ENCODE peak calls at places on chromosomes 12 and 14, in ten cellular contexts. N is fibroblast of lung; B is endothelial cell; X is natural killer cell; K is WTC11; M is retinal pigment epithelial cell; G is CD4-positive, alpha-beta T cell; C is cardiac fibroblast; F is GM23338; J is PC-3. L is an unnamed sample.

GRCh38 chr14:53341324-53341723 is 188.2 kb upstream of the DDHD1 start:
- DNase-seq in N (no peak), B (no peak), X (no peak), K (no peak), M (no peak), G (no peak), C (no peak), F (no peak), J (no peak), L (no peak)

GRCh38 chr14:64844272-64844671 is 35.4 kb downstream of the SPTB start:
- DNase-seq in N (no peak), B (no peak), X (no peak), K (no peak), M (no peak), G (no peak), C (no peak), F (no peak), J (no peak), L (no peak)

GRCh38 chr12:115771065-115771464 is 506.4 kb downstream of the MED13L start:
- DNase-seq in N (peak; percentile 20), B (peak; percentile 4), X (no peak), K (no peak), M (no peak), G (no peak), C (no peak), F (peak; percentile 35), J (peak; percentile 47), L (no peak)

GRCh38 chr12:64840949-64841717 is 16.7 kb downstream of the TBC1D30 start:
- DNase-seq in N (no peak), B (no peak), X (no peak), K (no peak), M (no peak), G (no peak), C (no peak), F (no peak), J (peak; percentile 19), L (no peak)

GRCh38 chr14:71497645-71498086 is 434.6 kb upstream of the RGS6 start:
- DNase-seq in N (peak; percentile 47), B (no peak), X (no peak), K (no peak), M (no peak), G (no peak), C (peak; percentile 76), F (no peak), J (peak; percentile 56), L (no peak)

GRCh38 chr12:61750604-61751003 is 509.6 kb upstream of the USP15 start:
- DNase-seq in N (no peak), B (no peak), X (no peak), K (no peak), M (peak; percentile 95), G (no peak), C (no peak), F (no peak), J (no peak), L (no peak)

GRCh38 chr12:128402481-128402880 is 135.5 kb downstream of the TMEM132C start:
- DNase-seq in N (no peak), B (no peak), X (no peak), K (no peak), M (no peak), G (no peak), C (no peak), F (no peak), J (no peak), L (no peak)

GRCh38 chr14:103892247-103892646 is 36.0 kb upstream of the TDRD9 start:
- DNase-seq in N (no peak), B (no peak), X (no peak), K (no peak), M (no peak), G (no peak), C (no peak), F (no peak), J (no peak), L (no peak)

GRCh38 chr14:102481791-102482238 is 27.8 kb downstream of the ANKRD9 start:
- DNase-seq in N (no peak), B (no peak), X (no peak), K (no peak), M (no peak), G (no peak), C (peak; percentile 68), F (no peak), J (peak; percentile 86), L (no peak)

GRCh38 chr14:77498984-77499527 is 440 bp upstream of the ISM2 start:
- DNase-seq in N (no peak), B (peak; percentile 21), X (no peak), K (peak; percentile 54), M (no peak), G (no peak), C (no peak), F (peak; percentile 62), J (no peak), L (no peak)

GRCh38 chr12:117012189-117012805 is 86.9 kb downstream of the TESC start:
- DNase-seq in N (peak; percentile 40), B (no peak), X (no peak), K (no peak), M (no peak), G (no peak), C (peak; percentile 64), F (no peak), J (no peak), L (no peak)

GRCh38 chr12:108390495-108391203 is 51.5 kb upstream of the CMKLR1 start:
- DNase-seq in N (no peak), B (no peak), X (no peak), K (no peak), M (no peak), G (no peak), C (no peak), F (peak; percentile 17), J (no peak), L (no peak)

GRCh38 chr12:5050542-5050941 is 6.9 kb downstream of the KCNA5 start:
- DNase-seq in N (no peak), B (no peak), X (no peak), K (no peak), M (no peak), G (no peak), C (no peak), F (no peak), J (no peak), L (no peak)

GRCh38 chr14:42224053-42224888 is 617.6 kb downstream of the LRFN5 start:
- DNase-seq in N (peak; percentile 86), B (peak; percentile 85), X (no peak), K (peak; percentile 85), M (peak; percentile 25), G (no peak), C (peak; percentile 77), F (peak; percentile 89), J (peak; percentile 90), L (peak; percentile 69)

GRCh38 chr12:45547822-45548221 is 181.7 kb upstream of the ARID2 start:
- DNase-seq in N (peak; percentile 24), B (no peak), X (no peak), K (no peak), M (no peak), G (no peak), C (peak; percentile 26), F (no peak), J (peak; percentile 13), L (no peak)
- TF ChIP-seq CTCF in N (peak; percentile 13), B (no peak), X (no peak), K (no peak), M (peak; percentile 11), G (no peak), C (peak; percentile 14), F (no peak), J (no peak), L (no peak)

DNA sequence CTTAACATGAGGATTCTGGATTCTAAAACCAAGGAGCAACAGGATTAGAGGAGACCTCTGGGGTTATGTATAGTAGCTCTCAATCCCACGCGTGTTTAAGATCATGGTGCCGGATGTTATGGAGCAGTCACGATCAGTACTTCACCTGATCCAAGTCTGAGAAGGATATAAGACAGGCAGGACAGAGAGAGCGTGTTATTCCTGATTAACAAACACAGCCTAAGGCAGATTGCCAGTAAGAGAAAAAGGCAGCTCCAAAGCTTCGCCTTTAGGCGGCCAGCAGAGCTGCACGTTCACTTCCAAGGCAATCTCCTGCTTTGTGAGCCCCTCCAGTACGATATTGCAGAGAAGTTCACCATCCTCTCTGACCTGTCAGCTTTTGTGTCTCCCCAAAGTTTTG is 5.5 kb downstream of the SETD3 start:
- DNase-seq in N (peak; percentile 32), B (no peak), X (no peak), K (no peak), M (no peak), G (no peak), C (peak; percentile 14), F (peak; percentile 28), J (no peak), L (no peak)
- TF ChIP-seq CTCF in N (peak; percentile 4), B (no peak), X (no peak), K (no peak), M (peak; percentile 29), G (no peak), C (peak; percentile 9), F (no peak), J (no peak), L (no peak)

DNA sequence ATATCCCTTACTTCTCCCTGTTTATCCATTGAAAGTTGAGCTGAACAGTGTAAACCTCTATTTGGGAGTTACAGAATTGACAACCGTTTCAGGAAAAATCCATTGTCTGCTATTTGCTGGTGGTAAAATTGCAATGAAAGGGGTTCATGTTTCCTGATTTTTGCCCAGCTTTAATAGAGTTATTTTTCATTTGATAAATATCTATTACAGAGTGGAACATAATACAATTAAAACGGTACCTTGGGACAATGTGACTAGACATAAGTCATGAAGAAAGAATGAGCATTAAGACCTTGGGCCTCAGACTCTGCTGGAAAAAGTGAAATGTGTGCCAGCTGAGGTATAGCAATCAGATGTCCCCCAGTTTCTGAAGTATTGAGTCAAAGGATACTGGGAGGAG is 13.1 kb downstream of the PTPRR start:
- DNase-seq in N (no peak), B (no peak), X (no peak), K (no peak), M (no peak), G (no peak), C (peak; percentile 2), F (no peak), J (no peak), L (no peak)
- TF ChIP-seq CTCF in N (no peak), B (no peak), X (no peak), K (no peak), M (no peak), G (no peak), C (no peak), F (no peak), J (no peak), L (no peak)

GRCh38 chr14:82070040-82070439 is 536.4 kb upstream of the SEL1L start:
- DNase-seq in N (no peak), B (no peak), X (no peak), K (no peak), M (no peak), G (no peak), C (no peak), F (peak; percentile 48), J (no peak), L (no peak)
- TF ChIP-seq CTCF in N (no peak), B (no peak), X (no peak), K (no peak), M (no peak), G (no peak), C (no peak), F (peak; percentile 40), J (no peak), L (no peak)

GRCh38 chr12:105428793-105429192 is 98.3 kb downstream of the C12orf75 start:
- DNase-seq in N (no peak), B (no peak), X (no peak), K (no peak), M (no peak), G (no peak), C (peak; percentile 54), F (no peak), J (no peak), L (no peak)
- TF ChIP-seq CTCF in N (no peak), B (no peak), X (no peak), K (no peak), M (no peak), G (no peak), C (no peak), F (no peak), J (no peak), L (no peak)

GRCh38 chr12:4031703-4032291 is 158.6 kb upstream of the PARP11 start:
- DNase-seq in N (no peak), B (no peak), X (no peak), K (no peak), M (no peak), G (no peak), C (peak; percentile 35), F (no peak), J (peak; percentile 28), L (no peak)
- TF ChIP-seq CTCF in N (no peak), B (no peak), X (no peak), K (no peak), M (peak; percentile 32), G (no peak), C (no peak), F (no peak), J (no peak), L (peak; percentile 37)